ENCODE peak calls at places on chromosome 6, in seven cellular contexts. F is ELF-1, Z is ovary, L is HEK293T, O is BJ, A is T-helper 17 cell, M is mucosa of descending colon. H is an unnamed sample.

GRCh38 chr6:33934726-33935270 is 131.0 kb upstream of the MLN start:
- DNase-seq in F (no peak), Z (no peak), L (no peak), O (no peak), A (no peak), M (no peak), H (no peak)

GRCh38 chr6:30885999-30886896 is 1.9 kb downstream of the DDR1 start:
- DNase-seq in F (peak), Z (peak), L (no peak), O (peak), A (no peak), M (peak), H (peak)

GRCh38 chr6:164045082-164045481 is 630.6 kb downstream of the QKI start:
- DNase-seq in F (no peak), Z (no peak), L (no peak), O (no peak), A (no peak), M (no peak), H (no peak)

GRCh38 chr6:40780626-40781025 is 193.5 kb upstream of the LRFN2 start:
- DNase-seq in F (no peak), Z (no peak), L (no peak), O (no peak), A (no peak), M (no peak), H (no peak)

GRCh38 chr6:6986373-6986772 is 121.4 kb upstream of the RREB1 start:
- DNase-seq in F (no peak), Z (no peak), L (no peak), O (no peak), A (no peak), M (no peak), H (no peak)

GRCh38 chr6:53168516-53169257 is 20.0 kb upstream of the GCM1 start:
- DNase-seq in F (no peak), Z (no peak), L (no peak), O (no peak), A (no peak), M (no peak), H (no peak)

GRCh38 chr6:337782-338464 is 45.6 kb downstream of the DUSP22 start:
- DNase-seq in F (no peak), Z (no peak), L (no peak), O (no peak), A (no peak), M (no peak), H (no peak)

GRCh38 chr6:148868901-148869300 is 122.1 kb downstream of the UST start:
- DNase-seq in F (no peak), Z (no peak), L (no peak), O (no peak), A (no peak), M (no peak), H (no peak)

GRCh38 chr6:159169557-159170332 is 545 bp downstream of the FNDC1 start:
- DNase-seq in F (peak), Z (no peak), L (peak), O (no peak), A (no peak), M (peak), H (peak)

GRCh38 chr6:169724554-169725269 is 412 bp upstream of the PHF10 start:
- DNase-seq in F (peak), Z (peak), L (peak), O (no peak), A (peak), M (peak), H (peak)

GRCh38 chr6:41288025-41288777 is 1.7 kb upstream of the TREM1 start:
- DNase-seq in F (no peak), Z (no peak), L (no peak), O (no peak), A (no peak), M (no peak), H (no peak)

GRCh38 chr6:36139431-36139830 is 9.1 kb downstream of the MAPK13 start:
- DNase-seq in F (peak), Z (no peak), L (peak), O (no peak), A (no peak), M (no peak), H (no peak)

GRCh38 chr6:13450628-13451027 is 36.8 kb downstream of the GFOD1 start:
- DNase-seq in F (no peak), Z (no peak), L (no peak), O (no peak), A (no peak), M (no peak), H (no peak)

GRCh38 chr6:131534654-131534956 is 38.4 kb upstream of the ARG1 start:
- DNase-seq in F (no peak), Z (no peak), L (no peak), O (no peak), A (no peak), M (no peak), H (no peak)

GRCh38 chr6:132964101-132964867 is 149.9 kb downstream of the RPS12 start:
- DNase-seq in F (no peak), Z (no peak), L (no peak), O (no peak), A (no peak), M (no peak), H (no peak)

GRCh38 chr6:11551053-11551452 is 13.5 kb downstream of the TMEM170B start:
- DNase-seq in F (no peak), Z (no peak), L (no peak), O (no peak), A (no peak), M (no peak), H (no peak)

GRCh38 chr6:150450918-150451317 is 82.1 kb downstream of the IYD start:
- DNase-seq in F (no peak), Z (no peak), L (no peak), O (no peak), A (no peak), M (no peak), H (no peak)

GRCh38 chr6:20025681-20026080 is 186.6 kb downstream of the MBOAT1 start:
- DNase-seq in F (no peak), Z (no peak), L (no peak), O (no peak), A (no peak), M (no peak), H (no peak)

GRCh38 chr6:159969921-159970320 is 1.0 kb downstream of the IGF2R start:
- DNase-seq in F (peak), Z (peak), L (peak), O (no peak), A (no peak), M (peak), H (no peak)

GRCh38 chr6:3946779-3947178 is 97.6 kb downstream of the FAM50B start:
- DNase-seq in F (peak), Z (no peak), L (no peak), O (no peak), A (no peak), M (no peak), H (no peak)

GRCh38 chr6:134132494-134133141 is 80.2 kb upstream of the SLC2A12 start:
- DNase-seq in F (no peak), Z (no peak), L (no peak), O (peak), A (no peak), M (no peak), H (no peak)

GRCh38 chr6:161434331-161434730 is 160.5 kb upstream of the AGPAT4 start:
- DNase-seq in F (no peak), Z (no peak), L (no peak), O (no peak), A (no peak), M (no peak), H (no peak)

GRCh38 chr6:31358302-31358701 is 1.3 kb upstream of the HLA-B start:
- DNase-seq in F (no peak), Z (no peak), L (no peak), O (no peak), A (no peak), M (no peak), H (no peak)

GRCh38 chr6:1322725-1323219 is 10.9 kb downstream of the FOXQ1 start:
- DNase-seq in F (no peak), Z (no peak), L (no peak), O (no peak), A (no peak), M (no peak), H (no peak)

GRCh38 chr6:2038096-2038495 is 207.3 kb downstream of the GMDS start:
- DNase-seq in F (no peak), Z (no peak), L (no peak), O (no peak), A (peak), M (no peak), H (no peak)

GRCh38 chr6:168229368-168229752 is 90.2 kb downstream of the DACT2 start:
- DNase-seq in F (no peak), Z (no peak), L (no peak), O (no peak), A (no peak), M (no peak), H (no peak)

GRCh38 chr6:159691963-159692287 is 1.1 kb downstream of the SOD2 start:
- DNase-seq in F (peak), Z (peak), L (peak), O (no peak), A (no peak), M (no peak), H (no peak)

GRCh38 chr6:44787254-44787844 is 399.8 kb downstream of the CDC5L start:
- DNase-seq in F (no peak), Z (no peak), L (no peak), O (no peak), A (no peak), M (no peak), H (no peak)

GRCh38 chr6:137552146-137552545 is 58.0 kb upstream of the OLIG3 start:
- DNase-seq in F (no peak), Z (no peak), L (no peak), O (no peak), A (no peak), M (no peak), H (no peak)

GRCh38 chr6:161168281-161168891 is 105.5 kb downstream of the AGPAT4 start:
- DNase-seq in F (peak), Z (no peak), L (no peak), O (peak), A (no peak), M (no peak), H (no peak)

GRCh38 chr6:105111093-105111492 is 68.7 kb downstream of the POPDC3 start:
- DNase-seq in F (no peak), Z (no peak), L (no peak), O (no peak), A (no peak), M (no peak), H (no peak)

GRCh38 chr6:41719796-41720620 is 15.4 kb downstream of the TFEB start:
- DNase-seq in F (no peak), Z (no peak), L (no peak), O (no peak), A (no peak), M (no peak), H (no peak)

GRCh38 chr6:85143686-85144085 is 306.2 kb upstream of the NT5E start:
- DNase-seq in F (no peak), Z (no peak), L (no peak), O (no peak), A (no peak), M (no peak), H (no peak)

GRCh38 chr6:7769702-7770101 is 43.8 kb downstream of the BMP6 start:
- DNase-seq in F (no peak), Z (no peak), L (no peak), O (no peak), A (no peak), M (no peak), H (no peak)

GRCh38 chr6:132132911-132133639 is 181.9 kb upstream of the CCN2 start:
- DNase-seq in F (no peak), Z (no peak), L (no peak), O (peak), A (no peak), M (no peak), H (no peak)

GRCh38 chr6:95686858-95687257 is 109.5 kb downstream of the MANEA start:
- DNase-seq in F (no peak), Z (no peak), L (no peak), O (no peak), A (no peak), M (no peak), H (no peak)

H was measured in right cardiac atrium.